ENCODE peak calls at places on chromosomes 6 and 20, in five cellular contexts. E, N, G, V and Y are unnamed samples.

GRCh38 chr6:138089325-138089724 is 17.9 kb downstream of the PERP start:
- DNase-seq in N (no peak), V (no peak), E (no peak), G (no peak), Y (no peak)

GRCh38 chr6:158040051-158040803 is 58.6 kb downstream of the SYNJ2 start:
- DNase-seq in N (peak; percentile 87), E (peak; percentile 98), V (peak; percentile 95), G (no peak), Y (peak; percentile 95)

GRCh38 chr6:95866732-95867131 is 149.0 kb upstream of the FUT9 start:
- DNase-seq in N (peak; percentile 0), G (no peak), E (no peak), V (peak; percentile 3), Y (no peak)

GRCh38 chr6:30963641-30964040 is 19.9 kb upstream of the MUC21 start:
- DNase-seq in E (peak; percentile 67), V (no peak), G (no peak), N (no peak), Y (peak; percentile 26)

GRCh38 chr20:59042151-59042795 is at the start of gene PRELID3B:
- DNase-seq in N (no peak), E (no peak), G (peak; percentile 7), V (peak; percentile 52), Y (no peak)

GRCh38 chr20:39133205-39133604 is 171.1 kb downstream of the DHX35 start:
- DNase-seq in E (no peak), N (no peak), V (no peak), G (no peak), Y (no peak)

GRCh38 chr6:132648356-132648755 is 10.6 kb downstream of the TAAR1 start:
- DNase-seq in E (peak; percentile 77), N (peak; percentile 6), G (no peak), V (peak; percentile 1), Y (peak; percentile 57)

GRCh38 chr6:41591859-41592502 is 45.8 kb downstream of the FOXP4 start:
- DNase-seq in G (peak; percentile 74), V (peak; percentile 43), N (no peak), E (peak; percentile 66), Y (peak; percentile 23)

GRCh38 chr20:22490287-22491187 is 93.8 kb downstream of the FOXA2 start:
- DNase-seq in E (no peak), V (peak; percentile 94), G (no peak), N (no peak), Y (no peak)

GRCh38 chr20:51029556-51029955 is 6.6 kb upstream of the KCNG1 start:
- DNase-seq in V (no peak), G (no peak), N (no peak), E (no peak), Y (no peak)

GRCh38 chr6:163513003-163513402 is 98.5 kb downstream of the QKI start:
- DNase-seq in N (no peak), G (no peak), E (no peak), V (no peak), Y (no peak)

GRCh38 chr6:2583459-2583858 is 167.3 kb downstream of the MYLK4 start:
- DNase-seq in E (no peak), V (no peak), G (no peak), N (no peak), Y (no peak)

GRCh38 chr6:22399693-22400092 is 102.9 kb upstream of the PRL start:
- DNase-seq in E (peak; percentile 49), V (peak; percentile 8), G (no peak), N (peak; percentile 35), Y (no peak)

GRCh38 chr20:23361108-23361650 is 803 bp upstream of the GZF1 start:
- DNase-seq in N (no peak), E (no peak), G (no peak), V (peak; percentile 49), Y (no peak)

GRCh38 chr6:8940356-8940755 is 505.0 kb upstream of the SLC35B3 start:
- DNase-seq in G (no peak), N (no peak), V (no peak), E (no peak), Y (no peak)

GRCh38 chr6:26233608-26234420 is 131.2 kb upstream of the BTN3A2 start:
- DNase-seq in E (peak; percentile 73), N (no peak), G (peak; percentile 62), V (peak; percentile 74), Y (no peak)

GRCh38 chr20:62726716-62727583 is 18.3 kb downstream of the NTSR1 start:
- DNase-seq in V (no peak), G (no peak), N (no peak), E (no peak), Y (no peak)

GRCh38 chr20:58795923-58796245 is 54.8 kb downstream of the GNAS-AS1 start:
- DNase-seq in V (no peak), N (no peak), E (no peak), G (no peak), Y (no peak)

GRCh38 chr6:137496392-137496767 is 2.2 kb upstream of the OLIG3 start:
- DNase-seq in N (no peak), G (no peak), V (no peak), E (no peak), Y (no peak)

GRCh38 chr6:166772518-166772917 is 145.5 kb upstream of the RPS6KA2 start:
- DNase-seq in V (no peak), N (no peak), E (no peak), G (no peak), Y (no peak)

GRCh38 chr20:48797275-48797825 is 30.4 kb downstream of the PREX1 start:
- DNase-seq in E (no peak), N (no peak), V (no peak), G (no peak), Y (no peak)

GRCh38 chr6:40882321-40882720 is 156.7 kb downstream of the UNC5CL start:
- DNase-seq in E (no peak), G (no peak), N (no peak), V (no peak), Y (no peak)

GRCh38 chr6:53070808-53071207 is 5.6 kb downstream of the FBXO9 start:
- DNase-seq in N (no peak), G (no peak), V (no peak), E (no peak), Y (no peak)

GRCh38 chr6:50849016-50849748 is 30.5 kb downstream of the TFAP2B start:
- DNase-seq in V (no peak), G (no peak), E (no peak), N (no peak), Y (no peak)

GRCh38 chr6:108027594-108027993 is 46.9 kb downstream of the OSTM1 start:
- DNase-seq in N (no peak), G (no peak), V (peak; percentile 3), E (no peak), Y (no peak)

GRCh38 chr6:144756469-144756868 is 471.3 kb downstream of the UTRN start:
- DNase-seq in G (no peak), E (no peak), V (no peak), N (no peak), Y (no peak)

GRCh38 chr6:111114484-111114883 is 27.2 kb downstream of the SLC16A10 start:
- DNase-seq in G (no peak), V (no peak), N (no peak), E (no peak), Y (no peak)

GRCh38 chr6:151068761-151069312 is 170.9 kb upstream of the AKAP12 start:
- DNase-seq in N (no peak), G (no peak), E (peak; percentile 66), V (no peak), Y (no peak)

GRCh38 chr6:151069641-151070040 is 170.1 kb upstream of the AKAP12 start:
- DNase-seq in E (no peak), V (no peak), N (no peak), G (no peak), Y (no peak)

GRCh38 chr6:151067684-151068596 is 171.8 kb upstream of the AKAP12 start:
- DNase-seq in E (peak; percentile 98), N (peak; percentile 58), G (no peak), V (peak; percentile 99), Y (peak; percentile 84)

GRCh38 chr6:151071295-151071694 is 168.5 kb upstream of the AKAP12 start:
- DNase-seq in G (no peak), V (peak; percentile 79), E (peak; percentile 88), N (no peak), Y (peak; percentile 47)

DNA sequence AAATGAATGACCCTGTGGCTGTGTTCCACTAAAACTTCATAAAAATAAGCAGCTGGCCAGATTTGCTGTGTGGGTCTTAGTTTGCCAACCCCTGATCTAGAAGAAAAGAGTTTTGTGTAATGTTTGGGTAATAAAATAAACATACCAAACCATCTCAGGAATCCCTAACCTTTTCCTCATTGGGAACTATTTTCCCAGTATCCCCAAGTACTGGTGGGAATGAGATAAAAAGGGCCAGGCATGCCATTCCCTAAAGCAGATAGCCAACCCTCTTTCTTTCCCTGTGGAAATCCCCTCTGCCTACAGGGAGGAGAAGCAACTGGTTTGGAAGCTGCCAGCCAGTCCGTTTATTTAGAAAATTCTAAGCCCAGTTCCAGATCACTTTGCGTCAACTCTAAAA is 169.1 kb upstream of the AKAP12 start:
- DNase-seq in E (peak; percentile 50), N (no peak), V (peak; percentile 72), G (no peak), Y (no peak)
- H3K4me3 ChIP-seq in E (no peak overlapping the region), N (no peak overlapping the region), V (peak overlapping the region; percentile 8), G (no peak overlapping the region), Y (no peak overlapping the region)

DNA sequence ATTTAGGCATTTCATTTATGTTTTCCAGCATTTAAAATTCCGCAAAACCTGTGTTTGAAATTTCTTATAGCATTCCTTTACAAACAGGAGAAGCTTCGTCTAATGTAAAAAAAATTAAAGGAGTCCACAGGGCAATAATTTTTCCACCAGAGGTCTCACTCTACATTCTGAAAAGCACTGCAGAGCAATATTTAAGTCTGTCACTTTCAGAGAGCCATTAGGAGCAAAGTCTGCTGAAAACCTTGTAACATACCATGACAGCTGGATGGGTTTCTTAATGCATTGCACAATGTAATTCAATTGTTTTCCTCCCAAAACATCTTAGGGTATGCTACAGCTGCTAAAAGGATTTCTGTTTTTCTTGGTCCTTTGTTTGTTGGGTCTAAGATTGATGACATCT is 18.0 kb downstream of the BAG2 start:
- DNase-seq in V (peak; percentile 22), N (no peak), E (peak; percentile 57), G (no peak), Y (no peak)
- TF ChIP-seq CTCF in V (peak; percentile 48), N (no peak), E (peak; percentile 44), G (no peak), Y (peak; percentile 40)

GRCh38 chr20:40571625-40572024 is 117.4 kb downstream of the MAFB start:
- DNase-seq in E (no peak), N (no peak), G (no peak), V (no peak), Y (no peak)

GRCh38 chr20:40564997-40565680 is 123.9 kb downstream of the MAFB start:
- DNase-seq in V (peak; percentile 38), E (peak; percentile 89), G (no peak), N (peak; percentile 20), Y (peak; percentile 85)

GRCh38 chr20:40563296-40563950 is 125.6 kb downstream of the MAFB start:
- DNase-seq in V (peak; percentile 64), G (no peak), N (no peak), E (peak; percentile 48), Y (peak; percentile 12)

GRCh38 chr20:40565681-40566040 is 123.4 kb downstream of the MAFB start:
- DNase-seq in N (no peak), G (no peak), E (no peak), V (no peak), Y (no peak)

GRCh38 chr20:40568200-40568599 is 120.8 kb downstream of the MAFB start:
- DNase-seq in E (no peak), N (no peak), G (no peak), V (no peak), Y (no peak)
- H3K4me3 ChIP-seq in E (no peak overlapping the region), N (no peak overlapping the region), G (no peak overlapping the region), V (no peak overlapping the region), Y (no peak overlapping the region)

GRCh38 chr6:72218125-72218524 is 331.8 kb downstream of the RIMS1 start:
- DNase-seq in G (no peak), E (peak; percentile 26), V (peak; percentile 37), N (peak; percentile 5), Y (peak; percentile 3)
- TF ChIP-seq CTCF in G (no peak), E (peak; percentile 62), V (no peak), N (peak; percentile 59), Y (peak; percentile 55)